ENCODE peak calls at places on chromosome 14, in seven cellular contexts. K, B, H, Y, S, A and L are unnamed samples.

GRCh38 chr14:105292810-105293711 is 7.7 kb downstream of the BRF1 start:
- DNase-seq in K (no peak), B (no peak), H (peak), Y (no peak), S (no peak), A (no peak), L (no peak)

GRCh38 chr14:82724296-82724695 is 1190.6 kb upstream of the SEL1L start:
- DNase-seq in K (no peak), B (no peak), H (no peak), Y (no peak), S (no peak), A (no peak), L (no peak)

GRCh38 chr14:73988065-73988464 is 31.0 kb downstream of the ENTPD5 start:
- DNase-seq in K (no peak), B (no peak), H (no peak), Y (no peak), S (no peak), A (no peak), L (no peak)

GRCh38 chr14:34554540-34555250 is 15.2 kb upstream of the EAPP start:
- DNase-seq in K (no peak), B (no peak), H (peak), Y (peak), S (no peak), A (no peak), L (no peak)

GRCh38 chr14:104262515-104263514 is 124.4 kb downstream of the KIF26A start:
- DNase-seq in K (no peak), B (peak), H (peak), Y (no peak), S (no peak), A (no peak), L (no peak)

GRCh38 chr14:32038876-32039275 is 38.2 kb upstream of the ARHGAP5 start:
- DNase-seq in K (no peak), B (no peak), H (no peak), Y (no peak), S (no peak), A (no peak), L (no peak)

GRCh38 chr14:63496837-63497400 is 46.3 kb downstream of the PPP2R5E start:
- DNase-seq in K (no peak), B (no peak), H (no peak), Y (no peak), S (no peak), A (no peak), L (no peak)

GRCh38 chr14:55249423-55249822 is 21.8 kb upstream of the FBXO34 start:
- DNase-seq in K (no peak), B (no peak), H (no peak), Y (no peak), S (no peak), A (no peak), L (no peak)

GRCh38 chr14:21711360-21711961 is 37.8 kb upstream of the OR4E1 start:
- DNase-seq in K (peak), B (no peak), H (peak), Y (peak), S (no peak), A (peak), L (peak)

GRCh38 chr14:103908580-103908979 is 19.7 kb upstream of the TDRD9 start:
- DNase-seq in K (peak), B (no peak), H (no peak), Y (no peak), S (no peak), A (no peak), L (no peak)

GRCh38 chr14:25988536-25988935 is 609.3 kb downstream of the NOVA1 start:
- DNase-seq in K (no peak), B (no peak), H (no peak), Y (no peak), S (no peak), A (no peak), L (no peak)

GRCh38 chr14:21825147-21825743 is 151.6 kb upstream of the OR4E1 start:
- DNase-seq in K (peak), B (no peak), H (peak), Y (peak), S (no peak), A (peak), L (no peak)

GRCh38 chr14:50769893-50770500 is 61.0 kb downstream of the NIN start:
- DNase-seq in K (no peak), B (no peak), H (no peak), Y (no peak), S (no peak), A (no peak), L (no peak)

GRCh38 chr14:77100961-77101360 is 2.9 kb downstream of the CIPC start:
- DNase-seq in K (no peak), B (no peak), H (no peak), Y (no peak), S (no peak), A (no peak), L (no peak)

GRCh38 chr14:54566152-54566409 is 847 bp upstream of the SAMD4A start:
- DNase-seq in K (no peak), B (no peak), H (peak), Y (no peak), S (no peak), A (peak), L (no peak)

GRCh38 chr14:68797180-68797670 is 4.4 kb upstream of the ZFP36L1 start:
- DNase-seq in K (no peak), B (peak), H (peak), Y (peak), S (no peak), A (no peak), L (no peak)

GRCh38 chr14:56129941-56130340 is 11.7 kb downstream of the PELI2 start:
- DNase-seq in K (no peak), B (no peak), H (peak), Y (no peak), S (no peak), A (no peak), L (no peak)

GRCh38 chr14:77063581-77064289 is 34.3 kb upstream of the CIPC start:
- DNase-seq in K (no peak), B (no peak), H (no peak), Y (no peak), S (no peak), A (no peak), L (no peak)

GRCh38 chr14:104146651-104147345 is 8.4 kb downstream of the KIF26A start:
- DNase-seq in K (no peak), B (no peak), H (peak), Y (no peak), S (no peak), A (no peak), L (no peak)

GRCh38 chr14:105169776-105170655 is 1.4 kb upstream of the JAG2 start:
- DNase-seq in K (no peak), B (no peak), H (no peak), Y (no peak), S (no peak), A (no peak), L (no peak)